ENCODE peak calls at places on chromosome 21, in seven cellular contexts. H is ascending aorta, J is GM12865, Y is nephron progenitor cell, M is fibroblast of mammary gland, Q is heart left ventricle, L is astrocyte of the spinal cord. X is an unnamed sample.

GRCh38 chr21:43324596-43324995 is 102.3 kb downstream of the SIK1 start:
- DNase-seq in Y (no peak), L (no peak), H (no peak), Q (no peak), M (no peak), J (no peak), X (no peak)

GRCh38 chr21:16928439-16928838 is 584.4 kb upstream of the CXADR start:
- DNase-seq in Q (no peak), H (no peak), Y (no peak), M (no peak), J (no peak), L (no peak), X (no peak)

GRCh38 chr21:29145837-29146453 is 15.5 kb downstream of the MAP3K7CL start:
- DNase-seq in J (no peak), Y (no peak), H (no peak), M (peak; percentile 45), Q (no peak), L (no peak), X (no peak)

GRCh38 chr21:15042531-15042930 is 22.3 kb downstream of the NRIP1 start:
- DNase-seq in J (no peak), M (no peak), Y (no peak), Q (no peak), L (no peak), H (no peak), X (no peak)

GRCh38 chr21:28769683-28770082 is 223.0 kb downstream of the LTN1 start:
- DNase-seq in M (peak; percentile 69), Y (no peak), L (no peak), Q (no peak), H (no peak), J (no peak), X (no peak)

GRCh38 chr21:35511298-35512162 is 462.4 kb upstream of the RUNX1 start:
- DNase-seq in M (peak; percentile 88), Y (no peak), Q (no peak), H (no peak), J (no peak), L (peak; percentile 47), X (no peak)

GRCh38 chr21:17784604-17785402 is 34.4 kb downstream of the C21orf91 start:
- DNase-seq in H (no peak), L (peak; percentile 56), M (no peak), Q (no peak), Y (no peak), J (peak; percentile 93), X (peak; percentile 73)

GRCh38 chr21:27756191-27756590 is 789.3 kb upstream of the ADAMTS5 start:
- DNase-seq in Q (no peak), M (peak; percentile 25), H (no peak), Y (no peak), L (no peak), J (no peak), X (no peak)

GRCh38 chr21:31354604-31355443 is 10.8 kb upstream of the TIAM1 start:
- DNase-seq in H (no peak), Q (no peak), J (peak; percentile 34), Y (no peak), M (peak; percentile 96), L (peak; percentile 95), X (no peak)

GRCh38 chr21:32426592-32427051 is 14.1 kb downstream of the EVA1C start:
- DNase-seq in H (no peak), Y (no peak), J (no peak), Q (no peak), L (peak; percentile 78), M (no peak), X (no peak)

GRCh38 chr21:39336457-39337008 is 12.4 kb downstream of the HMGN1 start:
- DNase-seq in L (no peak), Y (no peak), M (no peak), J (no peak), H (no peak), Q (no peak), X (no peak)

GRCh38 chr21:43194303-43195130 is 25.7 kb downstream of the CRYAA start:
- DNase-seq in L (no peak), Y (no peak), Q (peak; percentile 7), J (peak; percentile 38), M (no peak), H (peak; percentile 55), X (no peak)

GRCh38 chr21:17848228-17848627 is 29.1 kb upstream of the C21orf91 start:
- DNase-seq in M (peak; percentile 98), L (peak; percentile 97), Y (no peak), J (peak; percentile 87), H (no peak), Q (peak; percentile 14), X (peak; percentile 57)

GRCh38 chr21:33265664-33266049 is 510 bp upstream of the IL10RB start:
- DNase-seq in L (no peak), J (peak; percentile 85), Q (peak; percentile 50), H (peak; percentile 80), Y (no peak), M (peak; percentile 35), X (peak; percentile 68)

GRCh38 chr21:43266534-43266933 is 97.7 kb downstream of the CRYAA start:
- DNase-seq in H (no peak), M (peak; percentile 55), Q (no peak), Y (no peak), J (no peak), L (no peak), X (no peak)

GRCh38 chr21:36851121-36851520 is 115.3 kb downstream of the HLCS start:
- DNase-seq in H (no peak), Y (no peak), M (no peak), Q (no peak), J (no peak), L (no peak), X (no peak)

GRCh38 chr21:43304206-43304605 is 122.7 kb downstream of the SIK1 start:
- DNase-seq in L (no peak), J (no peak), Q (no peak), Y (no peak), H (no peak), M (no peak), X (no peak)

GRCh38 chr21:17270234-17270633 is 242.6 kb upstream of the CXADR start:
- DNase-seq in Q (no peak), M (peak; percentile 72), H (no peak), L (peak; percentile 74), Y (no peak), J (no peak), X (no peak)

GRCh38 chr21:21631961-21632360 is 633.8 kb downstream of the NCAM2 start:
- DNase-seq in M (peak; percentile 51), H (no peak), Q (no peak), Y (no peak), L (peak; percentile 11), J (no peak), X (no peak)

GRCh38 chr21:33025106-33025470 is 647 bp upstream of the OLIG2 start:
- DNase-seq in H (no peak), Q (no peak), J (no peak), Y (peak; percentile 51), M (no peak), L (no peak), X (no peak)

GRCh38 chr21:26449161-26449560 is 123.9 kb downstream of the CYYR1 start:
- DNase-seq in L (peak; percentile 42), H (no peak), Y (no peak), Q (no peak), M (peak; percentile 75), J (no peak), X (no peak)

GRCh38 chr21:43658769-43659135 is 536 bp downstream of the HSF2BP start:
- DNase-seq in H (peak; percentile 65), Q (no peak), J (no peak), M (no peak), Y (no peak), L (no peak), X (no peak)

GRCh38 chr21:31305888-31306287 is 38.2 kb downstream of the TIAM1 start:
- DNase-seq in L (no peak), M (no peak), J (no peak), H (no peak), Y (no peak), Q (no peak), X (no peak)

GRCh38 chr21:44253832-44254700 is 7.6 kb downstream of the DNMT3L start:
- DNase-seq in L (no peak), J (no peak), M (no peak), Q (no peak), H (peak; percentile 56), Y (no peak), X (no peak)

GRCh38 chr21:38179504-38179900 is 77.3 kb upstream of the KCNJ15 start:
- DNase-seq in Y (no peak), Q (no peak), M (peak; percentile 36), L (no peak), H (no peak), J (no peak), X (no peak)

DNA sequence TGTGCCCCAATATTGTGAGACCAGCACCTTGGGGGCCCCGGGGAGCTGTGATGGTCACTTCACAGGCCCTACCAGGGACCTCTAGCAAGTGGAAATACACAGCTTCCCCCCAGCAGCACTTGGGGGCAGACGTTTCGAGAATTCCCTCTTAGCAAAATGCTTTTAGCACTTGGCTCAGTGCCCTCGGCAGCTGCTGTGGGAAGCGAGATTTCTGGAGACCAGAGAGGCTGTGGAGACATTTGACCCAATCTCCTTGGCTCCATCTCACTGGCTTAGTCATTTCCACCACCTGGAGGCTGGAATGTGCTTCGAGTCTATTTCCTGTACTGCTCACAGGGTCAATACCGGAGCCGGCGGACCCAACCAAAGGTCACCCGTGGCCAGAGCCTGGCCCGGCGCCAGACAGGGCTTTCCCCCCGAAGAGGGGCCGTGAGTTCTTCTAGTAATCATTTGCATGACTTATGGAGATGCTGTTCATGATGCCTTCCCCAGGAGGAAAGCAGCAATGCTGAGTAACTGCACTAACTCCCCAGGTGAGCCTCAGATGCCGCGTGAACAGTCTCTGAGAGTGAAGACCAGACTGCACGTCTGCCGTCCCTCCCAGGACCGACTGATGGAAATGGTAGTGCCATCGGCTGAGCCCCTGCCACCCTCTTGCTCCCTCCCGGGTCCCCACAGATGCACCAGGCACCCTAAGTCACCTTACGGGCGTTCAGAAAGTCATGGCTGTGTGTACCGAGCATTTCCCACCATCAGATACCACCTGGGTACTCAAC is 4.4 kb upstream of the C2CD2 start:
- DNase-seq in Y (no peak), J (no peak), H (peak; percentile 91), Q (peak; percentile 85), M (peak; percentile 98), L (peak; percentile 95), X (no peak)
- TF ChIP-seq CTCF in Y (no peak), J (no peak), H (peak; percentile 31), Q (peak; percentile 36), M (peak; percentile 42), L (peak; percentile 21), X (no peak)

DNA sequence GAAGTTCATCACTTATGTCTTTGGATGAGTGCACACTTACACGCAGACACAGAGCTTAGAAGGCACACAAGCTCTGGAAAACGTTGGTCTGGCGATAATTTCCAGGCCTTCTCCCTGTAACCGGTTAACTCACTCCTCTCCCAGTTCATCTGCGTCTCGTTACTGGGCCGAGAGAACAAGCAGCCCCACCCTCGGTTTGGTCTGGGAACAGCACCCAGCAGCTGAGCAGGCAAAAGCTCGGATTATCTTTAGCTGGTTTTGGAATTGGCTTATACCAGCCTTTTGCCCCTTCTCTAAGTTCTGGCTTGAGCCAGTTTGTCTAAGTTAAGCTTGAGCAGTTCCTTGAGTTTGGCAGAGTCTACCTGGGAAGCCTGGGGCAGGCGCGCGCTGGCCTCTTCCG is 27.3 kb upstream of the COL6A1 start:
- DNase-seq in L (no peak), Y (no peak), M (peak; percentile 81), J (no peak), H (peak; percentile 74), Q (no peak), X (no peak)
- TF ChIP-seq CTCF in L (peak; percentile 15), Y (no peak), M (peak; percentile 53), J (no peak), H (peak; percentile 42), Q (peak; percentile 34), X (no peak)

GRCh38 chr21:24514081-24514733 is 1093.1 kb downstream of the MRPL39 start:
- DNase-seq in M (no peak), Q (no peak), H (no peak), L (peak; percentile 9), J (peak; percentile 1), Y (no peak), X (no peak)
- TF ChIP-seq CTCF in M (peak; percentile 33), Q (peak; percentile 60), H (no peak), L (peak; percentile 53), J (peak; percentile 26), Y (peak; percentile 37), X (peak; percentile 38)

GRCh38 chr21:41794600-41794999 is 27.7 kb upstream of the RIPK4 start:
- DNase-seq in J (no peak), M (no peak), H (no peak), Y (no peak), L (no peak), Q (no peak), X (no peak)
- TF ChIP-seq CTCF in J (no peak), M (no peak), H (no peak), Y (no peak), L (no peak), Q (no peak), X (no peak)